ENCODE peak calls at places on chromosomes 5 and 9, in nine cellular contexts. K is GM23338, B is neural progenitor cell, J is hepatocyte, N is PC-3, R is HCT116, X is OCI-LY7, W is MM.1S, U is SK-N-SH. G is an unnamed sample.

GRCh38 chr9:83238871-83239624 is 176.1 kb upstream of the RASEF start:
- DNase-seq in B (no peak), N (no peak), J (peak), U (no peak), X (no peak), R (no peak), W (no peak), K (no peak), G (no peak)

GRCh38 chr5:79561525-79561893 is 47.6 kb upstream of the HOMER1 start:
- DNase-seq in B (no peak), U (no peak), W (no peak), K (no peak), R (no peak), N (no peak), J (no peak), X (no peak), G (no peak)

GRCh38 chr9:96382839-96383164 is 709 bp downstream of the SLC35D2 start:
- DNase-seq in J (no peak), K (no peak), N (no peak), B (no peak), X (no peak), U (no peak), R (no peak), W (no peak), G (no peak)

GRCh38 chr5:89065919-89066318 is 182.9 kb upstream of the MEF2C start:
- DNase-seq in K (peak), W (peak), J (peak), R (no peak), N (no peak), U (no peak), B (no peak), X (no peak), G (no peak)

GRCh38 chr5:178415353-178415752 is 174.8 kb downstream of the COL23A1 start:
- DNase-seq in U (peak), B (no peak), R (no peak), K (no peak), N (no peak), X (no peak), J (peak), W (no peak), G (no peak)

GRCh38 chr9:116952434-116952805 is 265.3 kb downstream of the TRIM32 start:
- DNase-seq in K (no peak), B (no peak), N (peak), W (no peak), U (no peak), R (no peak), X (no peak), J (no peak), G (no peak)

GRCh38 chr9:99411068-99411467 is 189.0 kb downstream of the SEC61B start:
- DNase-seq in W (no peak), N (peak), B (no peak), J (no peak), U (no peak), K (no peak), R (no peak), X (no peak), G (peak)

GRCh38 chr5:80105698-80106439 is 70.7 kb downstream of the THBS4 start:
- DNase-seq in R (no peak), K (no peak), U (no peak), J (peak), N (no peak), W (no peak), B (no peak), X (no peak), G (no peak)

GRCh38 chr9:80407220-80407619 is 835.5 kb downstream of the TLE4 start:
- DNase-seq in K (peak), W (no peak), U (no peak), X (no peak), N (no peak), J (no peak), B (no peak), R (no peak), G (no peak)

GRCh38 chr9:80410106-80410505 is 838.3 kb downstream of the TLE4 start:
- DNase-seq in U (no peak), W (no peak), J (peak), X (no peak), B (peak), N (no peak), R (no peak), K (peak), G (no peak)
- H3K27ac ChIP-seq in U (no peak), W (no peak), J (no peak), X (no peak), B (no peak), N (no peak), R (no peak), K (peak), G (no peak)

DNA sequence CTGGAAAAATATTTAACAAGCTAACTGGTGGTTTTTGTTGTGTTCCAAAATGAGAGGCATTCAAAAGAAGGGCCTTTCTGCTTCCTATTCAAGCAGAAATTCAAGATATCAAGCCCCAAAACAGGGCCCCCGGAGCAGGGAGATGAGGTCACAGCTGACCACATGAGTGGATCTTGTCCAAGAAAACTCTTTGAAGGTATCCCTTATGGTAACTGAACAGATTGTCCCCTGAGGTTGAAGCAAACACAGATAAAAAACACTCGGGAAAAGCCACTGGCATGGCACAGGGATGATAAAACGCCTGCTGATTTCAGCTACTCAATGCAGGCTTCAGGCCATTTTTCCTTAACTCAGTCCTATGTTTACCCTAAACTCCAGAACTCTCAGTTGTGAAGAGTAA is 36.1 kb upstream of the SLC1A3 start:
- DNase-seq in B (no peak), J (peak), W (no peak), N (no peak), X (no peak), K (no peak), U (no peak), R (no peak), G (peak)
- TF ChIP-seq EZH2phosphoT487 in B (no peak), J (no peak), W (no peak), N (no peak), X (no peak), K (no peak), U (no peak), R (no peak), G (no peak)

DNA sequence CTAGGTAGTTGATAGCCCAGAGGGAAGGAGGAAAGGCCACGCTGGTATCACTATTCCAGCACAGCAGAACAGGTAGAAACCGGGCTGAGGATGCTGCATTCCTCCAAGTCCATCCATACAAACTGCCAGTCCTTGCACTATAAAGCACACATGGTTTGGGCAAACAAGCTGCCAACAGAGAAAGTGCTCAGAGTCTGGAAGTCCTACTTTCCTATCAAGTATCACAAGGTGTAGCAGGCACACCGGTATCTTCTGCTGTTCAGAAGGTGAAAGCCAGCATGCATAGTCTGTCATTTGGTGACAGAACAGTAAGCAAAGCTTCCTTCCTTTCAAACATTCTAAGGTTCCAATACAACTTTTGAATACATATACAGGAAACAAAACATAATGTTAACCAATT is 14.9 kb downstream of the DIAPH1 start:
- DNase-seq in U (no peak), X (no peak), B (no peak), K (peak), N (no peak), R (no peak), J (no peak), W (peak), G (no peak)
- H3K27ac ChIP-seq in U (no peak), X (no peak), B (no peak), K (no peak), N (peak), R (no peak), J (peak), W (no peak), G (peak)

GRCh38 chr5:172659909-172660628 is 19.0 kb downstream of the NEURL1B start:
- DNase-seq in X (peak), U (peak), W (no peak), N (no peak), J (peak), K (peak), R (no peak), B (peak), G (peak)
- TF ChIP-seq EZH2phosphoT487 in X (no peak), U (no peak), W (no peak), N (no peak), J (no peak), K (no peak), R (no peak), B (no peak), G (no peak)

GRCh38 chr9:128101690-128102089 is 25.8 kb downstream of the PTGES2 start:
- DNase-seq in B (no peak), K (no peak), U (no peak), X (no peak), J (no peak), W (no peak), R (no peak), N (no peak), G (no peak)

GRCh38 chr9:128098936-128099931 is 28.3 kb downstream of the PTGES2 start:
- DNase-seq in X (no peak), B (no peak), J (peak), N (no peak), K (no peak), W (no peak), R (no peak), U (no peak), G (peak)

GRCh38 chr9:128100581-128100980 is 26.9 kb downstream of the PTGES2 start:
- DNase-seq in K (no peak), X (no peak), U (no peak), R (no peak), W (no peak), J (no peak), N (no peak), B (no peak), G (no peak)

GRCh38 chr9:128101231-128101641 is 26.3 kb downstream of the PTGES2 start:
- DNase-seq in U (no peak), W (no peak), N (no peak), J (peak), X (no peak), B (no peak), R (no peak), K (no peak), G (no peak)

DNA sequence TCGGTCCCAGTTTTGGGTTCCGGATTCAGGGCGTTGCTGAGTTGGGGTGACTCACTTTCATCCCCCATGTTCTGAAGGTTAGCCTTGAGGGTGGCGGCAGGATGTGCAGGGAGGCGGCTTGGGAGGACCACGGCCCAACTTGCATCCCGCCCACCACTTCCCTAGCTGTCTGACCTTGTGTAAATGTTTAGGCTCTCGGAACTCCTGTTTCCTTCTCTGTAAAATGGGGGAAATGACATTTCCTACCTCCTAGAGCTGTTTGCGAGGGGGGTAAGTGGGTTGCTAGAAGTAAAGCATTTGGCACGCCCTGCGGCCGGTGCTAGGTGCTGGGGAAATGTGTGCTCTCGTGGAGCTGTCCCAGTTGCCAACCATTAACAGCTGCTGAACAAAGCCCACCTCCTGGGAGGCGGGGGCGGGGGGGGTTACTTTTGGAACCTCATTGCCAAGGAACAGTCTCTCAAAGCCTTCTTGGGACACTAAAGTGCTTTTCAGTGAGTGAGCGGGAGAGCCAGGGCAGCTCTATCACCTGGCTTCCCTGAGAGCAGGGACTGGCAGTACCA is 27.5 kb downstream of the PTGES2 start:
- DNase-seq in N (no peak), X (no peak), R (no peak), U (no peak), W (no peak), B (no peak), J (peak), K (no peak), G (peak)
- H3K27ac ChIP-seq in N (no peak), X (no peak), R (no peak), U (no peak), W (no peak), B (no peak), J (peak), K (peak), G (peak)

DNA sequence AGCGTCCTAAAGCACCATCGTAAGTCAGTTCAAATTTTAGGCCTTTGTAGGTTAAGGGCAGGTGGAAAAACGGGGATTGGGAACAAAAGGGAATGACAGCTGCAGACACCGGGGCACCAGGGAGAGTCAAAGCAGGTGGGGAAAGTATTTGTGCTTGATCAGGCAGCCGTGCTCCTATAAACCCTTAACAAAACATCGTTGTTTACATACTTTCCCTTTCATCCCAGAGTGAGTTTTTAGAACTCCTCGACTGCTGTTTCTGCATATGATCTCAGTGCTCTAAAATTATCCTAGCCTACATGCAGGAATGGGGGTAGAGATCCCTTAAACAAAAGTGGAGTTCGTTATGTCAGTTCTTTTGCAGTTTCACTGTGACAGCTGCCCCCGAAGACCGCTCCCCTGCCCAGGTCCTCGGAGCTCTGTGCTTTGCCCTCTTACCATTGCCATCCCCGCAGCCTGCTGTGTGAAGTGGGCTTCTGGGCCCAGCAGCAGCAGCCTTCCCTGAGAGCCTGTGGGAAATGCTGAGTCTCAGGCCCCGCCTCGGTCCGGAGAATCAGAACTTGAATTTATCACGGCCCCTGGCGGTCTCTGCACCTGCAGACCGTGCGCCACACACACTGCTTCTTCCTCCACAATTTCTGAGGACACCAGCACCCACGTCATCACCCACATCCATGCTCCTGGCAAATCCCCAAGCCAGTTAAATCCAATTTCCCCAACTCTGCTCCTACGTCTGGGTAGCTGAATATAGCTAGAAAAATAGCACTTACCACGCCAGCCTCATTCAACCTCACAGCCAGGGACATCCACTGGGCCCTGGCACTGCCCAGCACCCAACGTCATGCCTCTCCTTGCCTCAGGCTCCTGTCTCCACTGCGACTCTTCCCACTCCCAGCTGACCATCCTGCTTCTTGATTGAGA is 86.8 kb downstream of the NSUN2 start:
- DNase-seq in B (peak), X (no peak), U (no peak), W (no peak), K (no peak), N (no peak), R (no peak), J (no peak), G (peak)
- TF ChIP-seq EZH2phosphoT487 in B (no peak), X (no peak), U (no peak), W (no peak), K (no peak), N (no peak), R (no peak), J (no peak), G (no peak)

DNA sequence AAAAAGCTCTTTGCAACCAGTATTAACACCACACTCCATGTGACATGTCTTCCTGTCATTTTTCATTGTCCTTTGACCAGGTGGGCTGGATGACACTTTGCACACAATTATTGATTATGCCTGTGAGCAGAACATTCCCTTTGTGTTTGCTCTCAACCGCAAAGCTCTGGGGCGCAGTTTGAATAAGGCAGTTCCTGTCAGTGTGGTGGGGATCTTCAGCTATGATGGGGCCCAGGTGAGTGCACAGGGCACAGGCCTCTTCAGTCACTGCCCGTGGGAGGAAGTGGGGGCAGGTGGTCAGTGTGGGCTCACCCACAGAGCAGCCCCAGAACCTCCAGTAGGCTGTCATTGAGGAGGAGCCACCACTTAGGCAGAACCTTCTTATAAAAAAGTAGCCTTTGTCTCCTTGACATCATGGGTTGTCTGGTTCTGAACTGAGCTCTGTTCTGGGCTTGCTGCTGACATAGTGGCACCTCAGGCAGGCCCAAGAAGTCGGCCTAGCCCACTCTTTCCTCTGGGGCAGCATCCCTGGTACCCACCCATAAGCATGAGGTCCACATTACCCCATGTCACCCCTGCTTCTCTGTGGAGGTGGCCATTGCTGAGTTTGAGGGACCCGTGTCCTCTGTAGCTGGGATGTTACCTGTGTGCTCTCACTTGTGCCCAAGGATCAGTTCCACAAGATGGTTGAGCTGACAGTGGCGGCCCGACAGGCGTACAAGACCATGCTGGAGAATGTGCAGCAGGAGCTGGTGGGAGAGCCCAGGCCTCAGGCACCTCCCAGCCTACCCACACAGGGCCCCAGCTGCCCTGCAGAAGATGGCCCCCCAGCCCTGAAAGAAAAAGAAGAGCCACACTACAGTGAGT is 39.3 kb downstream of the SECISBP2 start:
- DNase-seq in U (no peak), J (no peak), N (no peak), X (no peak), B (no peak), W (no peak), R (no peak), K (no peak), G (no peak)
- H3K27ac ChIP-seq in U (peak), J (no peak), N (no peak), X (no peak), B (no peak), W (no peak), R (no peak), K (no peak), G (no peak)

GRCh38 chr5:42390115-42390514 is 33.1 kb upstream of the GHR start:
- DNase-seq in R (no peak), N (peak), B (no peak), X (no peak), W (no peak), U (no peak), J (peak), K (no peak), G (no peak)

GRCh38 chr5:42392917-42393316 is 30.3 kb upstream of the GHR start:
- DNase-seq in W (no peak), N (no peak), K (no peak), U (no peak), J (no peak), R (no peak), X (no peak), B (no peak), G (no peak)

GRCh38 chr5:42387563-42387962 is 35.7 kb upstream of the GHR start:
- DNase-seq in N (peak), J (no peak), R (no peak), K (no peak), U (no peak), W (no peak), X (no peak), B (no peak), G (no peak)
- TF ChIP-seq EZH2phosphoT487 in N (no peak), J (no peak), R (no peak), K (no peak), U (no peak), W (no peak), X (no peak), B (no peak), G (no peak)

GRCh38 chr9:77820293-77820954 is 172.3 kb upstream of the GNA14 start:
- DNase-seq in J (peak), N (peak), R (no peak), U (no peak), K (no peak), W (no peak), B (no peak), X (no peak), G (peak)
- H3K27ac ChIP-seq in J (no peak), N (peak), R (no peak), U (no peak), K (no peak), W (no peak), B (no peak), X (no peak), G (peak)

GRCh38 chr5:122581629-122582028 is 193.3 kb upstream of the SNX2 start:
- DNase-seq in B (no peak), U (no peak), K (no peak), X (no peak), J (peak), W (no peak), N (no peak), R (no peak), G (no peak)

GRCh38 chr5:122585111-122585415 is 189.8 kb upstream of the SNX2 start:
- DNase-seq in W (no peak), N (no peak), K (no peak), J (no peak), R (no peak), B (no peak), X (no peak), U (no peak), G (no peak)

GRCh38 chr5:122584411-122585110 is 190.3 kb upstream of the SNX2 start:
- DNase-seq in N (no peak), K (no peak), W (no peak), J (no peak), R (no peak), X (no peak), B (no peak), U (no peak), G (peak)

GRCh38 chr5:122591828-122592227 is 183.1 kb upstream of the SNX2 start:
- DNase-seq in B (no peak), J (no peak), K (no peak), W (no peak), U (no peak), R (no peak), N (no peak), X (no peak), G (no peak)

GRCh38 chr5:122586351-122586750 is 188.5 kb upstream of the SNX2 start:
- DNase-seq in W (no peak), R (no peak), B (no peak), U (no peak), K (no peak), X (no peak), N (no peak), J (no peak), G (peak)
- TF ChIP-seq EZH2phosphoT487 in W (no peak), R (no peak), B (no peak), U (no peak), K (no peak), X (no peak), N (no peak), J (no peak), G (no peak)